ENCODE peak calls at places on chromosomes 7 and 10, in five cellular contexts. One of them, this sample, is unnamed.

GRCh38 chr7:11507929-11508328 is 324.1 kb downstream of the THSD7A start:
- DNase-seq in HS-5: no peak
- DNase-seq in NCI-H2029 treated with DMSO at 0.1 percent for 48 hours: no peak
- DNase-seq in A549: no peak
- DNase-seq in ecto neural progenitor cell: no peak
- DNase-seq in this sample: peak; percentile 12

GRCh38 chr7:30225863-30226361 is 58.5 kb upstream of the ZNRF2 start:
- DNase-seq in HS-5: peak; percentile 22
- DNase-seq in NCI-H2029 treated with DMSO at 0.1 percent for 48 hours: peak; percentile 88
- DNase-seq in A549: no peak
- DNase-seq in ecto neural progenitor cell: peak; percentile 27
- DNase-seq in this sample: no peak

GRCh38 chr7:10939237-10939910 is 34.3 kb upstream of the PHF14 start:
- DNase-seq in HS-5: no peak
- DNase-seq in NCI-H2029 treated with DMSO at 0.1 percent for 48 hours: no peak
- DNase-seq in A549: peak; percentile 4
- DNase-seq in ecto neural progenitor cell: no peak
- DNase-seq in this sample: no peak

GRCh38 chr10:117729156-117729555 is 186.6 kb downstream of the EMX2 start:
- DNase-seq in HS-5: no peak
- DNase-seq in NCI-H2029 treated with DMSO at 0.1 percent for 48 hours: no peak
- DNase-seq in A549: no peak
- DNase-seq in ecto neural progenitor cell: no peak
- DNase-seq in this sample: no peak

GRCh38 chr10:13956826-13957225 is 370.1 kb downstream of the PRPF18 start:
- DNase-seq in HS-5: no peak
- DNase-seq in NCI-H2029 treated with DMSO at 0.1 percent for 48 hours: no peak
- DNase-seq in A549: no peak
- DNase-seq in ecto neural progenitor cell: no peak
- DNase-seq in this sample: peak; percentile 59

GRCh38 chr10:929965-930364 is 1.5 kb downstream of the LARP4B start:
- DNase-seq in HS-5: no peak
- DNase-seq in NCI-H2029 treated with DMSO at 0.1 percent for 48 hours: no peak
- DNase-seq in A549: no peak
- DNase-seq in ecto neural progenitor cell: no peak
- DNase-seq in this sample: no peak

GRCh38 chr10:15123749-15124184 is 26.6 kb downstream of the RPP38 start:
- DNase-seq in HS-5: no peak
- DNase-seq in NCI-H2029 treated with DMSO at 0.1 percent for 48 hours: no peak
- DNase-seq in A549: no peak
- DNase-seq in ecto neural progenitor cell: no peak
- DNase-seq in this sample: no peak

GRCh38 chr7:99459087-99459486 is 6.9 kb downstream of the ATP5MF start:
- DNase-seq in HS-5: no peak
- DNase-seq in NCI-H2029 treated with DMSO at 0.1 percent for 48 hours: no peak
- DNase-seq in A549: peak; percentile 63
- DNase-seq in ecto neural progenitor cell: no peak
- DNase-seq in this sample: peak; percentile 82

GRCh38 chr10:117553171-117553814 is 10.7 kb downstream of the EMX2 start:
- DNase-seq in HS-5: no peak
- DNase-seq in NCI-H2029 treated with DMSO at 0.1 percent for 48 hours: no peak
- DNase-seq in A549: no peak
- DNase-seq in ecto neural progenitor cell: peak; percentile 75
- DNase-seq in this sample: peak; percentile 72

GRCh38 chr7:86911703-86912102 is 147.8 kb downstream of the ELAPOR2 start:
- DNase-seq in HS-5: no peak
- DNase-seq in NCI-H2029 treated with DMSO at 0.1 percent for 48 hours: peak; percentile 18
- DNase-seq in A549: no peak
- DNase-seq in ecto neural progenitor cell: no peak
- DNase-seq in this sample: peak; percentile 45

GRCh38 chr10:95233377-95234034 is 39.5 kb downstream of the ACSM6 start:
- DNase-seq in HS-5: no peak
- DNase-seq in NCI-H2029 treated with DMSO at 0.1 percent for 48 hours: no peak
- DNase-seq in A549: no peak
- DNase-seq in ecto neural progenitor cell: no peak
- DNase-seq in this sample: no peak